ENCODE peak calls at places on chromosomes 5 and 9, in six cellular contexts. U is pancreas; X is activated CD8-positive, alpha-beta T cell treated with anti-CD3 and anti-CD28 coated beads, Interleukin-2, amount 10 ng/mL, durations not matched to agents 7 days and 5 days; S is HCT116; M is T-helper 17 cell; Q is heart right ventricle. P is an unnamed sample.

GRCh38 chr5:6712136-6712581 is 1.1 kb upstream of the TENT4A start:
- ATAC-seq in U (peak; percentile 47), X (peak; percentile 32), S (peak; percentile 41), Q (peak; percentile 25), M (peak; percentile 14), P (peak; percentile 12)

GRCh38 chr9:134658378-134658955 is 16.9 kb downstream of the COL5A1 start:
- ATAC-seq in X (no peak), Q (no peak), S (no peak), M (no peak), U (no peak), P (no peak)

GRCh38 chr5:56851258-56851941 is 36.1 kb downstream of the MAP3K1 start:
- ATAC-seq in M (no peak), Q (peak; percentile 41), U (peak; percentile 80), S (no peak), X (no peak), P (no peak)

GRCh38 chr5:41648976-41649375 is 138.6 kb upstream of the PLCXD3 start:
- ATAC-seq in Q (no peak), X (no peak), S (no peak), M (no peak), U (no peak), P (no peak)

GRCh38 chr9:122202099-122202498 is 26.7 kb downstream of the LHX6 start:
- ATAC-seq in S (no peak), X (no peak), M (no peak), Q (peak; percentile 74), U (no peak), P (no peak)

GRCh38 chr5:168354397-168354796 is 63.0 kb downstream of the WWC1 start:
- ATAC-seq in M (no peak), X (no peak), U (no peak), Q (no peak), S (no peak), P (no peak)

GRCh38 chr5:146533882-146534281 is 17.9 kb upstream of the GPR151 start:
- ATAC-seq in U (no peak), X (no peak), M (no peak), Q (no peak), S (no peak), P (no peak)

GRCh38 chr5:173629628-173630027 is 13.2 kb upstream of the BOD1 start:
- ATAC-seq in U (peak; percentile 26), S (peak; percentile 88), M (no peak), Q (no peak), X (no peak), P (no peak)

GRCh38 chr5:14407746-14408175 is 173.8 kb upstream of the OTULINL start:
- ATAC-seq in Q (peak; percentile 63), X (no peak), S (no peak), M (no peak), U (no peak), P (no peak)

GRCh38 chr9:13388157-13388556 is 108.7 kb upstream of the MPDZ start:
- ATAC-seq in Q (peak; percentile 61), X (no peak), U (no peak), S (no peak), M (no peak), P (no peak)

GRCh38 chr5:14488697-14489096 is 92.9 kb upstream of the OTULINL start:
- ATAC-seq in X (no peak), U (no peak), Q (no peak), S (no peak), M (no peak), P (no peak)

GRCh38 chr9:110932883-110933282 is 105.4 kb downstream of the LPAR1 start:
- ATAC-seq in U (no peak), Q (no peak), S (no peak), X (no peak), M (no peak), P (no peak)

GRCh38 chr5:96533371-96533770 is 100.3 kb upstream of the PCSK1 start:
- ATAC-seq in S (no peak), U (no peak), X (no peak), M (no peak), Q (no peak), P (no peak)

GRCh38 chr5:14326035-14326909 is 183.1 kb downstream of the TRIO start:
- ATAC-seq in S (peak; percentile 81), M (no peak), X (no peak), Q (peak; percentile 83), U (peak; percentile 88), P (no peak)

GRCh38 chr9:23829580-23830458 is 3.8 kb upstream of the ELAVL2 start:
- ATAC-seq in X (no peak), M (no peak), S (no peak), Q (no peak), U (peak; percentile 35), P (no peak)

GRCh38 chr5:18102733-18103132 is 468.5 kb downstream of the TAF11L14 start:
- ATAC-seq in Q (no peak), S (no peak), X (no peak), M (no peak), U (no peak), P (no peak)

GRCh38 chr9:98794802-98795201 is 1.6 kb downstream of the ANKS6 start:
- ATAC-seq in M (no peak), S (no peak), X (no peak), U (no peak), Q (no peak), P (no peak)

GRCh38 chr5:107916731-107917725 is 246.3 kb upstream of the EFNA5 start:
- ATAC-seq in S (no peak), M (no peak), X (peak; percentile 67), U (no peak), Q (no peak), P (no peak)

GRCh38 chr9:95266649-95267048 is 50.9 kb downstream of the FANCC start:
- ATAC-seq in M (no peak), S (no peak), X (peak; percentile 76), Q (no peak), U (no peak), P (no peak)

GRCh38 chr5:169788168-169788567 is 151.1 kb downstream of the DOCK2 start:
- ATAC-seq in X (no peak), Q (no peak), M (no peak), S (no peak), U (no peak), P (no peak)

GRCh38 chr9:98575379-98576346 is 133.1 kb downstream of the GABBR2 start:
- ATAC-seq in M (no peak), S (peak; percentile 39), U (no peak), Q (no peak), X (peak; percentile 66), P (no peak)

GRCh38 chr5:132176987-132177386 is 50.7 kb downstream of the P4HA2 start:
- ATAC-seq in S (peak; percentile 41), X (peak; percentile 52), M (peak; percentile 47), U (peak; percentile 19), Q (no peak), P (no peak)

GRCh38 chr9:4713849-4714248 is 27.2 kb downstream of the AK3 start:
- ATAC-seq in M (no peak), U (no peak), S (no peak), Q (peak; percentile 35), X (no peak), P (peak; percentile 48)

GRCh38 chr9:137761032-137761431 is 116.5 kb upstream of the CACNA1B start:
- ATAC-seq in X (no peak), S (no peak), U (peak; percentile 21), M (peak; percentile 76), Q (no peak), P (no peak)

GRCh38 chr5:34929720-34930526 is 564 bp downstream of the DNAJC21 start:
- ATAC-seq in X (peak; percentile 73), S (peak; percentile 80), M (peak; percentile 74), Q (peak; percentile 74), U (peak; percentile 73), P (peak; percentile 79)

GRCh38 chr9:135828656-135829055 is 78.7 kb downstream of the CAMSAP1 start:
- ATAC-seq in M (no peak), S (no peak), X (no peak), U (no peak), Q (no peak), P (no peak)

GRCh38 chr5:56278267-56278826 is 45.2 kb upstream of the ANKRD55 start:
- ATAC-seq in X (no peak), S (no peak), Q (no peak), M (no peak), U (peak; percentile 22), P (no peak)

GRCh38 chr9:131704195-131704983 is 35.5 kb downstream of the RAPGEF1 start:
- ATAC-seq in U (peak; percentile 58), M (no peak), S (no peak), X (no peak), Q (no peak), P (peak; percentile 34)

GRCh38 chr9:32359452-32359851 is 25.0 kb upstream of the ACO1 start:
- ATAC-seq in M (no peak), Q (no peak), X (no peak), U (no peak), S (no peak), P (no peak)

GRCh38 chr5:129477544-129477943 is 17.4 kb downstream of the ADAMTS19 start:
- ATAC-seq in U (no peak), M (no peak), Q (peak; percentile 89), S (no peak), X (no peak), P (no peak)

GRCh38 chr5:174082286-174082685 is 36.8 kb downstream of the NSG2 start:
- ATAC-seq in M (no peak), Q (no peak), U (no peak), X (no peak), S (no peak), P (peak; percentile 99)

GRCh38 chr5:160628295-160629006 is 206.8 kb downstream of the PTTG1 start:
- ATAC-seq in Q (no peak), M (no peak), X (no peak), U (no peak), S (no peak), P (no peak)

GRCh38 chr5:171437286-171437821 is 17.9 kb downstream of the FGF18 start:
- ATAC-seq in S (no peak), M (no peak), U (peak; percentile 86), X (no peak), Q (no peak), P (no peak)

GRCh38 chr9:129422843-129423700 is 197.8 kb downstream of the C9orf50 start:
- ATAC-seq in M (peak; percentile 63), Q (peak; percentile 55), X (peak; percentile 69), U (peak; percentile 59), S (no peak), P (peak; percentile 12)

GRCh38 chr5:28862860-28863196 is 1824.4 kb upstream of the CDH9 start:
- ATAC-seq in U (no peak), X (no peak), Q (no peak), S (no peak), M (no peak), P (no peak)

GRCh38 chr9:100595391-100596199 is 17.7 kb downstream of the CAVIN4 start:
- ATAC-seq in M (peak; percentile 35), U (peak; percentile 71), S (peak; percentile 43), Q (peak; percentile 61), X (no peak), P (peak; percentile 43)

P was measured in esophagus mucosa.